ENCODE peak calls at places on chromosome 10, in seven cellular contexts. One of them, this sample, is unnamed.

GRCh38 chr10:113867904-113868303 is 13.4 kb downstream of the NHLRC2 start:
- DNase-seq in coronary artery: no peak
- DNase-seq in pancreas: no peak
- DNase-seq in GM13977: no peak
- DNase-seq in AG04450: no peak
- DNase-seq in uterus: no peak
- DNase-seq in mucosa of descending colon: no peak
- DNase-seq in this sample: no peak

GRCh38 chr10:71580415-71580814 is 139.2 kb downstream of the C10orf105 start:
- DNase-seq in AG04450: no peak
- DNase-seq in uterus: no peak
- DNase-seq in pancreas: no peak
- DNase-seq in mucosa of descending colon: no peak
- DNase-seq in coronary artery: no peak
- DNase-seq in GM13977: no peak
- DNase-seq in this sample: no peak

GRCh38 chr10:50567384-50567783 is 56.4 kb downstream of the SGMS1 start:
- DNase-seq in pancreas: peak
- DNase-seq in AG04450: no peak
- DNase-seq in mucosa of descending colon: no peak
- DNase-seq in GM13977: no peak
- DNase-seq in coronary artery: no peak
- DNase-seq in uterus: no peak
- DNase-seq in this sample: no peak

GRCh38 chr10:68284597-68284996 is 47.3 kb upstream of the HNRNPH3 start:
- DNase-seq in coronary artery: no peak
- DNase-seq in GM13977: no peak
- DNase-seq in mucosa of descending colon: no peak
- DNase-seq in AG04450: no peak
- DNase-seq in pancreas: no peak
- DNase-seq in uterus: no peak
- DNase-seq in this sample: no peak

GRCh38 chr10:120221873-120222485 is 235.0 kb upstream of the PLPP4 start:
- DNase-seq in GM13977: peak
- DNase-seq in coronary artery: no peak
- DNase-seq in uterus: no peak
- DNase-seq in pancreas: no peak
- DNase-seq in AG04450: no peak
- DNase-seq in mucosa of descending colon: peak
- DNase-seq in this sample: peak

GRCh38 chr10:784759-785538 is 95.5 kb upstream of the DIP2C start:
- DNase-seq in GM13977: peak
- DNase-seq in pancreas: peak
- DNase-seq in uterus: peak
- DNase-seq in mucosa of descending colon: no peak
- DNase-seq in coronary artery: peak
- DNase-seq in AG04450: peak
- DNase-seq in this sample: peak

GRCh38 chr10:114779803-114780609 is 41.6 kb upstream of the FHIP2A start:
- DNase-seq in GM13977: no peak
- DNase-seq in AG04450: peak
- DNase-seq in mucosa of descending colon: peak
- DNase-seq in uterus: no peak
- DNase-seq in coronary artery: no peak
- DNase-seq in pancreas: no peak
- DNase-seq in this sample: no peak

GRCh38 chr10:44339218-44339617 is 45.7 kb downstream of the CXCL12 start:
- DNase-seq in pancreas: no peak
- DNase-seq in AG04450: peak
- DNase-seq in GM13977: no peak
- DNase-seq in uterus: no peak
- DNase-seq in mucosa of descending colon: no peak
- DNase-seq in coronary artery: peak
- DNase-seq in this sample: no peak

GRCh38 chr10:12729885-12730284 is 271.6 kb downstream of the CCDC3 start:
- DNase-seq in uterus: no peak
- DNase-seq in coronary artery: no peak
- DNase-seq in pancreas: no peak
- DNase-seq in mucosa of descending colon: no peak
- DNase-seq in AG04450: no peak
- DNase-seq in GM13977: no peak
- DNase-seq in this sample: peak

GRCh38 chr10:25786181-25786580 is 147.8 kb upstream of the MYO3A start:
- DNase-seq in coronary artery: no peak
- DNase-seq in GM13977: no peak
- DNase-seq in uterus: no peak
- DNase-seq in AG04450: no peak
- DNase-seq in mucosa of descending colon: no peak
- DNase-seq in pancreas: no peak
- DNase-seq in this sample: no peak

GRCh38 chr10:103564116-103564501 is 70.6 kb downstream of the NEURL1 start:
- DNase-seq in uterus: peak
- DNase-seq in mucosa of descending colon: no peak
- DNase-seq in pancreas: peak
- DNase-seq in AG04450: no peak
- DNase-seq in GM13977: no peak
- DNase-seq in coronary artery: no peak
- DNase-seq in this sample: no peak

GRCh38 chr10:20962165-20962564 is 65.1 kb upstream of the NEBL start:
- DNase-seq in mucosa of descending colon: no peak
- DNase-seq in coronary artery: no peak
- DNase-seq in uterus: no peak
- DNase-seq in pancreas: no peak
- DNase-seq in AG04450: no peak
- DNase-seq in GM13977: no peak
- DNase-seq in this sample: no peak

GRCh38 chr10:29595146-29595545 is 39.6 kb downstream of the SVIL start:
- DNase-seq in mucosa of descending colon: no peak
- DNase-seq in uterus: no peak
- DNase-seq in GM13977: no peak
- DNase-seq in AG04450: no peak
- DNase-seq in coronary artery: no peak
- DNase-seq in pancreas: no peak
- DNase-seq in this sample: no peak

GRCh38 chr10:100710151-100710871 is 35.1 kb upstream of the PAX2 start:
- DNase-seq in GM13977: no peak
- DNase-seq in AG04450: no peak
- DNase-seq in coronary artery: no peak
- DNase-seq in mucosa of descending colon: no peak
- DNase-seq in uterus: no peak
- DNase-seq in pancreas: no peak
- DNase-seq in this sample: peak

GRCh38 chr10:103207141-103207540 is 14.1 kb upstream of the NT5C2 start:
- DNase-seq in coronary artery: no peak
- DNase-seq in GM13977: no peak
- DNase-seq in uterus: no peak
- DNase-seq in pancreas: no peak
- DNase-seq in mucosa of descending colon: no peak
- DNase-seq in AG04450: no peak
- DNase-seq in this sample: no peak

GRCh38 chr10:1662361-1663025 is 74.8 kb downstream of the ADARB2 start:
- DNase-seq in AG04450: no peak
- DNase-seq in mucosa of descending colon: no peak
- DNase-seq in coronary artery: no peak
- DNase-seq in uterus: no peak
- DNase-seq in pancreas: no peak
- DNase-seq in GM13977: no peak
- DNase-seq in this sample: no peak

GRCh38 chr10:95133016-95133752 is 60.9 kb upstream of the ACSM6 start:
- DNase-seq in AG04450: peak
- DNase-seq in mucosa of descending colon: peak
- DNase-seq in coronary artery: no peak
- DNase-seq in GM13977: peak
- DNase-seq in uterus: peak
- DNase-seq in pancreas: peak
- DNase-seq in this sample: peak

GRCh38 chr10:103554488-103555320 is 61.2 kb downstream of the NEURL1 start:
- DNase-seq in AG04450: peak
- DNase-seq in coronary artery: no peak
- DNase-seq in uterus: peak
- DNase-seq in pancreas: peak
- DNase-seq in GM13977: no peak
- DNase-seq in mucosa of descending colon: peak
- DNase-seq in this sample: peak

GRCh38 chr10:17643339-17643754 is 604 bp upstream of the STAM start:
- DNase-seq in GM13977: peak
- DNase-seq in uterus: no peak
- DNase-seq in mucosa of descending colon: no peak
- DNase-seq in coronary artery: peak
- DNase-seq in pancreas: peak
- DNase-seq in AG04450: no peak
- DNase-seq in this sample: no peak

GRCh38 chr10:64463406-64463805 is 942.2 kb downstream of the REEP3 start:
- DNase-seq in pancreas: no peak
- DNase-seq in AG04450: no peak
- DNase-seq in coronary artery: no peak
- DNase-seq in uterus: no peak
- DNase-seq in mucosa of descending colon: no peak
- DNase-seq in GM13977: no peak
- DNase-seq in this sample: no peak

GRCh38 chr10:2938869-2939268 is 128.5 kb upstream of the PFKP start:
- DNase-seq in pancreas: no peak
- DNase-seq in AG04450: no peak
- DNase-seq in mucosa of descending colon: no peak
- DNase-seq in uterus: no peak
- DNase-seq in GM13977: no peak
- DNase-seq in coronary artery: no peak
- DNase-seq in this sample: no peak

GRCh38 chr10:50512743-50513416 is 110.9 kb downstream of the SGMS1 start:
- DNase-seq in coronary artery: no peak
- DNase-seq in uterus: no peak
- DNase-seq in pancreas: no peak
- DNase-seq in AG04450: no peak
- DNase-seq in GM13977: no peak
- DNase-seq in mucosa of descending colon: peak
- DNase-seq in this sample: no peak

GRCh38 chr10:50511512-50512213 is 112.1 kb downstream of the SGMS1 start:
- DNase-seq in AG04450: no peak
- DNase-seq in mucosa of descending colon: no peak
- DNase-seq in uterus: no peak
- DNase-seq in pancreas: no peak
- DNase-seq in coronary artery: no peak
- DNase-seq in GM13977: no peak
- DNase-seq in this sample: no peak

GRCh38 chr10:30984563-30985328 is 46.9 kb downstream of the ZNF438 start:
- DNase-seq in GM13977: no peak
- DNase-seq in uterus: no peak
- DNase-seq in coronary artery: no peak
- DNase-seq in mucosa of descending colon: no peak
- DNase-seq in AG04450: no peak
- DNase-seq in pancreas: no peak
- DNase-seq in this sample: no peak

DNA sequence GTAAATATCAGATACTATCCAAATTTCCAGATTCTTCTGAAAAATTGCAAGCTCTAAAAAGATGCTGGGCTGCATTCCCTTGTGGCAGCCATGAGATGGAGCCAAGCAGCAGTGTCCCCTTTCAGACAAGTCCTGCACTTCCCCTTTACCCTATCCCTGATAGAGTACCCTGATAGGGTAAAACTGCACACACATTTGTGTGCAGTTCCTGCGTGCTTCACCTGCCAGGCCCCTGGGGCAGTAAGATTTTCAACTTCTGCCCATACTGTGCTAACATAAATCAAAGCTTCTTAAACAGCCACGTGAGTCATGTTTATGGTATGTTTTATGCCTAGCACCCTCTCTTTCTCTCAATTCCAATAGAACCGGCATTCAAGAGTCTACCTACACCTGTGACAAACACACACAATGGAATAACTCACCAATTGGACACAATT is 52.2 kb downstream of the IFIT5 start:
- DNase-seq in GM13977: no peak
- DNase-seq in AG04450: no peak
- DNase-seq in mucosa of descending colon: no peak
- DNase-seq in coronary artery: no peak
- DNase-seq in uterus: no peak
- DNase-seq in pancreas: no peak
- DNase-seq in this sample: no peak
- TF ChIP-seq CTCF in GM13977: peak
- TF ChIP-seq CTCF in AG04450: peak
- TF ChIP-seq CTCF in mucosa of descending colon: no peak
- TF ChIP-seq CTCF in coronary artery: no peak
- TF ChIP-seq CTCF in uterus: no peak
- TF ChIP-seq CTCF in pancreas: no peak
- TF ChIP-seq CTCF in this sample: peak

GRCh38 chr10:35218339-35218955 is 91.8 kb downstream of the CREM start:
- DNase-seq in coronary artery: peak
- DNase-seq in pancreas: no peak
- DNase-seq in GM13977: peak
- DNase-seq in AG04450: peak
- DNase-seq in mucosa of descending colon: peak
- DNase-seq in uterus: peak
- DNase-seq in this sample: peak
- TF ChIP-seq CTCF in coronary artery: peak
- TF ChIP-seq CTCF in pancreas: peak
- TF ChIP-seq CTCF in GM13977: peak
- TF ChIP-seq CTCF in AG04450: peak
- TF ChIP-seq CTCF in mucosa of descending colon: peak
- TF ChIP-seq CTCF in uterus: peak
- TF ChIP-seq CTCF in this sample: peak

GRCh38 chr10:106555599-106555998 is 608.9 kb downstream of the SORCS1 start:
- DNase-seq in pancreas: no peak
- DNase-seq in mucosa of descending colon: no peak
- DNase-seq in uterus: no peak
- DNase-seq in GM13977: no peak
- DNase-seq in coronary artery: no peak
- DNase-seq in AG04450: no peak
- DNase-seq in this sample: no peak
- TF ChIP-seq CTCF in pancreas: no peak
- TF ChIP-seq CTCF in mucosa of descending colon: no peak
- TF ChIP-seq CTCF in uterus: no peak
- TF ChIP-seq CTCF in GM13977: no peak
- TF ChIP-seq CTCF in coronary artery: no peak
- TF ChIP-seq CTCF in AG04450: peak
- TF ChIP-seq CTCF in this sample: no peak

GRCh38 chr10:85791846-85792532 is 574.6 kb downstream of the GRID1 start:
- DNase-seq in uterus: no peak
- DNase-seq in AG04450: no peak
- DNase-seq in GM13977: no peak
- DNase-seq in mucosa of descending colon: no peak
- DNase-seq in pancreas: no peak
- DNase-seq in coronary artery: no peak
- DNase-seq in this sample: no peak
- TF ChIP-seq CTCF in uterus: no peak
- TF ChIP-seq CTCF in AG04450: no peak
- TF ChIP-seq CTCF in GM13977: no peak
- TF ChIP-seq CTCF in mucosa of descending colon: no peak
- TF ChIP-seq CTCF in pancreas: no peak
- TF ChIP-seq CTCF in coronary artery: no peak
- TF ChIP-seq CTCF in this sample: peak

This sample was measured in neural crest cell.